ENCODE peak calls at places on chromosomes 7 and 10, in four cellular contexts. Q is astrocyte of the cerebellum; L is activated naive CD8-positive, alpha-beta T cell treated with anti-CD3 and anti-CD28 coated beads, Interleukin-2, amount 50 U/mL, for 24 hours; S is activated T-cell treated with anti-CD3 and anti-CD28 coated beads, Interleukin-2, amount 50 U/mL, for 4 hours. K is an unnamed sample.

GRCh38 chr7:124059375-124059774 is 26.5 kb upstream of the TMEM229A start:
- DNase-seq in Q (no peak), L (no peak), S (no peak), K (no peak)

GRCh38 chr7:112182749-112183148 is 23.4 kb downstream of the DOCK4 start:
- DNase-seq in Q (no peak), L (no peak), S (no peak), K (no peak)

GRCh38 chr7:139714163-139714901 is 63.5 kb downstream of the HIPK2 start:
- DNase-seq in Q (no peak), L (no peak), S (no peak), K (no peak)

GRCh38 chr10:50512743-50513416 is 110.9 kb downstream of the SGMS1 start:
- DNase-seq in Q (no peak), L (no peak), S (no peak), K (no peak)

GRCh38 chr7:139131622-139132021 is 22.1 kb upstream of the ZC3HAV1 start:
- DNase-seq in Q (no peak), L (no peak), S (no peak), K (no peak)

GRCh38 chr10:79007037-79007842 is 61.5 kb upstream of the ZMIZ1 start:
- DNase-seq in Q (no peak), L (no peak), S (no peak), K (no peak)

GRCh38 chr10:86632009-86632800 is 22.1 kb upstream of the OPN4 start:
- DNase-seq in Q (no peak), L (no peak), S (no peak), K (peak)

GRCh38 chr10:932589-932988 is 1.1 kb upstream of the LARP4B start:
- DNase-seq in Q (no peak), L (no peak), S (no peak), K (no peak)

GRCh38 chr7:64795176-64795575 is 948 bp downstream of the ZNF138 start:
- DNase-seq in Q (no peak), L (no peak), S (no peak), K (no peak)

GRCh38 chr10:79074732-79075131 is 6.0 kb downstream of the ZMIZ1 start:
- DNase-seq in Q (no peak), L (no peak), S (no peak), K (no peak)

GRCh38 chr10:17665742-17666141 is 21.8 kb downstream of the STAM start:
- DNase-seq in Q (peak), L (no peak), S (no peak), K (no peak)

K was measured in K562.